ENCODE peak calls at places on chromosomes 2 and 18, in four cellular contexts. W is adrenal gland, B is AG09309, K is BJ. I is an unnamed sample.

GRCh38 chr2:176854878-176855277 is 357.7 kb upstream of the HNRNPA3 start:
- DNase-seq in K (no peak), W (no peak), B (no peak), I (no peak)

GRCh38 chr18:23302852-23303527 is 150.1 kb upstream of the RIOK3 start:
- DNase-seq in K (peak), W (no peak), B (peak), I (no peak)

GRCh38 chr2:44940612-44941464 is 664 bp upstream of the SIX3 start:
- DNase-seq in B (no peak), K (no peak), W (no peak), I (no peak)

GRCh38 chr2:37377187-37377532 is 32.7 kb downstream of the QPCT start:
- DNase-seq in K (no peak), W (no peak), B (peak), I (no peak)

GRCh38 chr18:24491882-24492281 is 31.4 kb downstream of the HRH4 start:
- DNase-seq in W (no peak), B (no peak), K (no peak), I (no peak)

GRCh38 chr2:66929632-66930385 is 467.3 kb upstream of the ETAA1 start:
- DNase-seq in B (peak), W (peak), K (peak), I (peak)

GRCh38 chr2:16828828-16829160 is 163.2 kb upstream of the CYRIA start:
- DNase-seq in W (no peak), B (no peak), K (no peak), I (no peak)

GRCh38 chr2:131152065-131152464 is 46.9 kb downstream of the PLEKHB2 start:
- DNase-seq in K (no peak), W (no peak), B (no peak), I (peak)

GRCh38 chr18:23761941-23762340 is 72.7 kb downstream of the LAMA3 start:
- DNase-seq in W (no peak), K (no peak), B (no peak), I (no peak)

GRCh38 chr2:16184945-16185660 is 244.8 kb downstream of the MYCN start:
- DNase-seq in W (no peak), K (no peak), B (no peak), I (no peak)

GRCh38 chr18:75211002-75211621 is 515 bp downstream of the TSHZ1 start:
- DNase-seq in B (no peak), K (no peak), W (peak), I (no peak)

GRCh38 chr2:98828793-98829371 is 98.0 kb upstream of the MGAT4A start:
- DNase-seq in W (no peak), B (no peak), K (no peak), I (no peak)

GRCh38 chr2:232463701-232464533 is 8.0 kb downstream of the ALPI start:
- DNase-seq in W (no peak), B (no peak), K (no peak), I (no peak)

GRCh38 chr2:39431592-39432316 is 5.3 kb downstream of the MAP4K3 start:
- DNase-seq in B (no peak), W (no peak), K (no peak), I (no peak)

GRCh38 chr18:10660485-10660884 is 134.7 kb downstream of the NAPG start:
- DNase-seq in K (peak), W (peak), B (peak), I (no peak)

GRCh38 chr18:48996901-48997463 is 46.2 kb upstream of the SMAD7 start:
- DNase-seq in B (peak), K (peak), W (no peak), I (no peak)

GRCh38 chr2:238082151-238082550 is 18.0 kb upstream of the ESPNL start:
- DNase-seq in W (no peak), B (no peak), K (no peak), I (no peak)

GRCh38 chr2:61135510-61135909 is 26.5 kb upstream of the C2orf74 start:
- DNase-seq in W (peak), B (peak), K (no peak), I (no peak)

GRCh38 chr18:36035253-36035652 is 32.1 kb downstream of the RPRD1A start:
- DNase-seq in W (no peak), K (no peak), B (no peak), I (no peak)

GRCh38 chr2:44246840-44247369 is 28.4 kb upstream of the SLC3A1 start:
- DNase-seq in K (no peak), B (no peak), W (no peak), I (no peak)

GRCh38 chr2:1965726-1966125 is 221.4 kb upstream of the PXDN start:
- DNase-seq in B (no peak), W (no peak), K (no peak), I (no peak)

GRCh38 chr18:13688191-13689136 is 37.9 kb downstream of the FAM210A start:
- DNase-seq in B (no peak), W (no peak), K (no peak), I (no peak)

GRCh38 chr18:55665506-55665905 is 77.5 kb upstream of the TCF4 start:
- DNase-seq in W (no peak), K (no peak), B (no peak), I (no peak)

GRCh38 chr2:82062469-82062868 is 1757.9 kb upstream of the LRRTM1 start:
- DNase-seq in K (no peak), B (no peak), W (no peak), I (no peak)

GRCh38 chr2:172342611-172343010 is 84.8 kb upstream of the ITGA6 start:
- DNase-seq in W (no peak), B (no peak), K (no peak), I (no peak)

GRCh38 chr2:121081701-121082100 is 203.3 kb downstream of the TFCP2L1 start:
- DNase-seq in B (no peak), W (no peak), K (no peak), I (no peak)

GRCh38 chr2:226274143-226274542 is 525.5 kb downstream of the IRS1 start:
- DNase-seq in B (peak), W (no peak), K (no peak), I (no peak)

GRCh38 chr2:163338270-163338669 is 397.5 kb downstream of the FIGN start:
- DNase-seq in W (no peak), B (no peak), K (no peak), I (no peak)

GRCh38 chr2:133884739-133885381 is 316.6 kb upstream of the NCKAP5 start:
- DNase-seq in W (no peak), K (no peak), B (no peak), I (no peak)

GRCh38 chr2:181231151-181231550 is 226.0 kb upstream of the ITGA4 start:
- DNase-seq in K (no peak), B (no peak), W (no peak), I (no peak)

GRCh38 chr2:169693344-169693743 is 861 bp downstream of the CFAP210 start:
- DNase-seq in W (no peak), B (no peak), K (no peak), I (no peak)

GRCh38 chr2:231305221-231305620 is 90.3 kb upstream of the B3GNT7 start:
- DNase-seq in W (no peak), K (no peak), B (no peak), I (peak)

GRCh38 chr2:101613073-101613704 is 84.3 kb upstream of the MAP4K4 start:
- DNase-seq in W (no peak), K (no peak), B (no peak), I (no peak)

GRCh38 chr2:43745457-43745856 is 28.4 kb upstream of the DYNC2LI1 start:
- DNase-seq in W (no peak), B (no peak), K (peak), I (no peak)

GRCh38 chr2:58313926-58314325 is 72.8 kb upstream of the FANCL start:
- DNase-seq in B (no peak), W (no peak), K (no peak), I (no peak)

GRCh38 chr2:33126973-33127372 is 180.2 kb downstream of the LTBP1 start:
- DNase-seq in B (no peak), W (no peak), K (no peak), I (no peak)

GRCh38 chr2:21038403-21039073 is 5.3 kb downstream of the APOB start:
- DNase-seq in B (no peak), K (no peak), W (no peak), I (peak)

GRCh38 chr2:127807678-127808353 is 3.2 kb downstream of the WDR33 start:
- DNase-seq in K (no peak), B (no peak), W (no peak), I (no peak)

GRCh38 chr2:127810156-127810636 is 775 bp downstream of the WDR33 start:
- DNase-seq in B (no peak), W (no peak), K (peak), I (no peak)

GRCh38 chr2:127811397-127811860 is 458 bp upstream of the WDR33 start:
- DNase-seq in W (no peak), K (no peak), B (no peak), I (no peak)

GRCh38 chr2:127811922-127812321 is 951 bp upstream of the WDR33 start:
- DNase-seq in B (no peak), W (no peak), K (no peak), I (no peak)

GRCh38 chr2:127810637-127811396 is at the start of gene WDR33:
- DNase-seq in W (peak), B (peak), K (peak), I (peak)
- TF ChIP-seq CTCF in W (peak), B (peak), K (peak), I (peak)

GRCh38 chr2:160909781-160910242 is 250.4 kb upstream of the TANK start:
- DNase-seq in K (no peak), W (no peak), B (no peak), I (no peak)
- H3K4me3 ChIP-seq in K (no peak), W (no peak), B (no peak), I (no peak)

DNA sequence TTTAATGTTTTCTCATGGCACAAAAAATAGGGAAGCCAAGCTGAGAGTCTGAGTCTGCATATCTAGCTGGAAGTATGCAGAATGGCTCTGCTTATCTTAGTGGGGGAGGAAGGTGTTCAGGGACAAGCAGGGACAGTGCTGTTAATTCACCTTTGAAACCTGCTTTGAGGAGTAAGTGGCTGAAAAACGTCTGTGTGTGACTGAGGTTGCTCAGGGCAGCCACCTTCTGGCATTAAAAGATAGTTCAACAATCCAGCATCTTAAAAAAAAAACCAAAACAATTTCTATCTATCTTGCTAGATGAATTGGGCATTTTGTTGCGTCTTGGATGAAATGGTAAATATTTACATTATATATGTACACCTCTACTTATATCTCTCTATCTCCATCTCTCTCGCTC is 2.0 kb upstream of the TRPM8 start:
- DNase-seq in B (no peak), K (no peak), W (no peak), I (no peak)
- TF ChIP-seq CTCF in B (peak), K (no peak), W (no peak), I (no peak)

GRCh38 chr2:28398101-28398834 is 5.6 kb downstream of the FOSL2 start:
- DNase-seq in K (no peak), B (no peak), W (peak), I (no peak)
- H3K4me3 ChIP-seq in K (peak), B (peak), W (no peak), I (no peak)

DNA sequence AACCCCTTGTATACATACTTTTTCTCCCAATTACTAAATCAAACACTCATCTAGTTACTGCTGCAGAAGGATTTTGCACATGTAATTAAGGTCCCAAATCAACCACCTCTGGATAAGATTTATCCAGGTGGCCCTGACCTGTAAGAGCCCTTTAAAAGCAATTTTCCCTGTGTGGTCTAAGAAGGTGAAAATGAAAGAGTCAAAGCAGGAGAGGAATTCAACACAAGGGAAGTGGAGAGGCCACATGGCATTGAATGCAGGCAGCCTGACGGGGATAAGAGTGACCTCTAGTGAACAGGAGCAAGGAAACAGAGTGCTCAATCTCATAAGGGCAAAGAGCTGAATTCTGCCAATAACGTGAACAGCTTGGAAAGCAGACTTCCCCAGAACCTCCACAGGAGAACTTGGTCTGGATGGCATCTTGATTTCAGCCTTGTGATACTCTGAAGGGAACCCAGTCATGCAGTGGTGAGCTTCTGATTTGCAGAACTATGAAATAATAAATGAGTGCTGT is 27.2 kb downstream of the PPP3R1 start:
- DNase-seq in B (no peak), W (peak), K (no peak), I (peak)
- TF ChIP-seq CTCF in B (no peak), W (peak), K (no peak), I (peak)

DNA sequence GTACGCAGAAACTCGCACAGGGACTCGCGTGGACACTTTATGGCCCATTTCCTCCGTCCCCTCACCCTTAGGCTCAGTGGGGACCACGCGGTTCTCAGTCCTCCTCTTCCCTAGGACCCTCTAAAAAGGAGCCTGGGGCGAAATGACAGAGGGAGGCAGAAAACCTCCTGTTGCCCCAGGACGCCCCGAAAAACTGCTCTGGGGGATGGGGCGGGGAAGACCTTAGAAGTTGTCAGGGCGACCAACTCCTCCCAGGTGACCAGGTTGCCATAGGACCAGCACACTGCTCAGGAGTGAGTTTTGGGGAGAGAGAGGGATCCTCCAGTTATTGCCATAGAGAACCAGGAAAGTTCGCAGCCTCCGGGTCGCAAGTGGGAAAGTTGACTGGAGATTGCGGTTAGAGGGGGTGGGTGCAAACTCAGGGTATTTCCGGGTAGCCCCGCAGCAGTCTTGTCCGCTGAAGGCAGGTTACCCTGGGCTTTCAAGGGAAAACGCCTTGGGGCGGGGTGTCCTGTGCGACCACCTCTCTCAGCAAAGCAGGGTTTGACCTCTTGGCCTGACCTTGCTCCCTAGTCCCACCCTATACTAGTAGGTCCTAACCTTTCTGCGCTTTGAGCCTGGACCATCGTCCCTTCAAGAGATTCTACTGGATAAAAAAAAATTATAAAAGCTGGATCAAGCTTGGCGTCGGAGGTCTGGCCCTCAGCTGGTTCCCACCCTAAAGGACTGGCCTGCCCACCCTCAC is 7.8 kb upstream of the PAX3 start:
- DNase-seq in B (no peak), W (no peak), K (no peak), I (no peak)
- H3K4me3 ChIP-seq in B (peak), W (no peak), K (peak), I (peak)

I was measured in lung.